ENCODE peak calls at places on chromosomes 12 and 14, in six cellular contexts. One of them, this sample, is unnamed.

GRCh38 chr12:65300679-65301349 is 22.3 kb downstream of the MSRB3 start:
- DNase-seq in adrenal gland: no peak
- DNase-seq in CD8-positive, alpha-beta memory T cell: no peak
- DNase-seq in CD8-positive, alpha-beta T cell: no peak
- DNase-seq in GM23248: peak; percentile 40
- DNase-seq in MM.1S: no peak
- DNase-seq in this sample: no peak

GRCh38 chr12:100995201-100995600 is 200.6 kb downstream of the ANO4 start:
- DNase-seq in MM.1S: no peak
- DNase-seq in CD8-positive, alpha-beta T cell: no peak
- DNase-seq in CD8-positive, alpha-beta memory T cell: no peak
- DNase-seq in adrenal gland: no peak
- DNase-seq in GM23248: peak; percentile 84
- DNase-seq in this sample: no peak

GRCh38 chr12:19008102-19008501 is 121.4 kb upstream of the PLEKHA5 start:
- DNase-seq in CD8-positive, alpha-beta memory T cell: no peak
- DNase-seq in CD8-positive, alpha-beta T cell: no peak
- DNase-seq in GM23248: no peak
- DNase-seq in adrenal gland: no peak
- DNase-seq in MM.1S: no peak
- DNase-seq in this sample: no peak

GRCh38 chr12:43973993-43974392 is 138.1 kb downstream of the TMEM117 start:
- DNase-seq in MM.1S: peak; percentile 35
- DNase-seq in CD8-positive, alpha-beta memory T cell: no peak
- DNase-seq in adrenal gland: no peak
- DNase-seq in CD8-positive, alpha-beta T cell: no peak
- DNase-seq in GM23248: no peak
- DNase-seq in this sample: no peak

GRCh38 chr12:2783936-2784600 is 10.7 kb upstream of the FKBP4 start:
- DNase-seq in MM.1S: peak; percentile 36
- DNase-seq in CD8-positive, alpha-beta memory T cell: peak; percentile 27
- DNase-seq in CD8-positive, alpha-beta T cell: peak; percentile 30
- DNase-seq in adrenal gland: peak; percentile 56
- DNase-seq in GM23248: peak; percentile 70
- DNase-seq in this sample: no peak

GRCh38 chr12:50992814-50993213 is 33.4 kb downstream of the SLC11A2 start:
- DNase-seq in CD8-positive, alpha-beta T cell: no peak
- DNase-seq in CD8-positive, alpha-beta memory T cell: no peak
- DNase-seq in GM23248: no peak
- DNase-seq in MM.1S: no peak
- DNase-seq in adrenal gland: peak; percentile 51
- DNase-seq in this sample: no peak

GRCh38 chr14:61285364-61285763 is 4.2 kb upstream of the TMEM30B start:
- DNase-seq in GM23248: peak; percentile 12
- DNase-seq in CD8-positive, alpha-beta memory T cell: no peak
- DNase-seq in adrenal gland: no peak
- DNase-seq in MM.1S: no peak
- DNase-seq in CD8-positive, alpha-beta T cell: no peak
- DNase-seq in this sample: no peak

GRCh38 chr12:15856097-15856982 is 25.8 kb upstream of the STRAP start:
- DNase-seq in adrenal gland: peak; percentile 69
- DNase-seq in GM23248: peak; percentile 74
- DNase-seq in CD8-positive, alpha-beta memory T cell: no peak
- DNase-seq in MM.1S: peak; percentile 62
- DNase-seq in CD8-positive, alpha-beta T cell: peak; percentile 15
- DNase-seq in this sample: peak; percentile 77

GRCh38 chr12:100877776-100878175 is 83.2 kb downstream of the ANO4 start:
- DNase-seq in MM.1S: no peak
- DNase-seq in CD8-positive, alpha-beta memory T cell: no peak
- DNase-seq in adrenal gland: no peak
- DNase-seq in GM23248: peak; percentile 30
- DNase-seq in CD8-positive, alpha-beta T cell: no peak
- DNase-seq in this sample: no peak

GRCh38 chr14:74144789-74145188 is 60.0 kb downstream of the LIN52 start:
- DNase-seq in MM.1S: no peak
- DNase-seq in CD8-positive, alpha-beta T cell: no peak
- DNase-seq in adrenal gland: no peak
- DNase-seq in CD8-positive, alpha-beta memory T cell: no peak
- DNase-seq in GM23248: no peak
- DNase-seq in this sample: no peak

GRCh38 chr14:94011795-94012194 is 14.3 kb upstream of the OTUB2 start:
- DNase-seq in GM23248: peak; percentile 59
- DNase-seq in MM.1S: peak; percentile 72
- DNase-seq in CD8-positive, alpha-beta memory T cell: no peak
- DNase-seq in CD8-positive, alpha-beta T cell: no peak
- DNase-seq in adrenal gland: no peak
- DNase-seq in this sample: no peak

GRCh38 chr14:51442513-51443175 is 202.6 kb downstream of the TMX1 start:
- DNase-seq in MM.1S: no peak
- DNase-seq in CD8-positive, alpha-beta T cell: no peak
- DNase-seq in GM23248: peak; percentile 97
- DNase-seq in adrenal gland: no peak
- DNase-seq in CD8-positive, alpha-beta memory T cell: no peak
- DNase-seq in this sample: no peak

GRCh38 chr14:85599939-85600338 is 70.0 kb downstream of the FLRT2 start:
- DNase-seq in CD8-positive, alpha-beta T cell: no peak
- DNase-seq in adrenal gland: no peak
- DNase-seq in GM23248: peak; percentile 64
- DNase-seq in CD8-positive, alpha-beta memory T cell: no peak
- DNase-seq in MM.1S: no peak
- DNase-seq in this sample: no peak

GRCh38 chr12:132899033-132899432 is 11.6 kb upstream of the CHFR start:
- DNase-seq in adrenal gland: no peak
- DNase-seq in CD8-positive, alpha-beta memory T cell: no peak
- DNase-seq in GM23248: peak; percentile 6
- DNase-seq in CD8-positive, alpha-beta T cell: no peak
- DNase-seq in MM.1S: no peak
- DNase-seq in this sample: peak; percentile 5

GRCh38 chr12:97229036-97229435 is 233.6 kb upstream of the RMST start:
- DNase-seq in adrenal gland: no peak
- DNase-seq in CD8-positive, alpha-beta T cell: no peak
- DNase-seq in CD8-positive, alpha-beta memory T cell: no peak
- DNase-seq in MM.1S: no peak
- DNase-seq in GM23248: no peak
- DNase-seq in this sample: no peak

DNA sequence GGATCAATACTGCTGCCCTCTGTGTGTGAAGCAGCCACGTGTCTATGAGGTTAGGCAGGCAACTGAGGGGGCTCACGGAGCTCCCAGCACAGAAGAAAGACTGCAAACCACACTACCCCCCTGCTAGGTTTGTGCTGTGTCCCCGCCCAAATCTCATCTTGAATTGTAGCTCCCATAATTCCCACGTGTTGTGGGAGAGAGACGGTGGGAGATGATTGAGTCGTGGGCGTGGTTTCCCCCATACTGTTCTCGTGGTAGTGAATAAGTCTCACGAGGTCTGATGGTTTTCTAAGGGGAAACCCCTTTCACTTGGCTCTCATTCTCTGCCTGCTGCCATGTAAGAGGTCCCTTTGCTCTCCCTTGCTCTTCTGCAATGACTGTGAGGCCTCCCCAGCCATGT is 68.6 kb downstream of the ACTN1 start:
- DNase-seq in CD8-positive, alpha-beta T cell: no peak
- DNase-seq in CD8-positive, alpha-beta memory T cell: no peak
- DNase-seq in GM23248: no peak
- DNase-seq in adrenal gland: no peak
- DNase-seq in MM.1S: no peak
- DNase-seq in this sample: no peak
- H3K27ac ChIP-seq in CD8-positive, alpha-beta T cell: no peak overlapping the region
- H3K27ac ChIP-seq in CD8-positive, alpha-beta memory T cell: no peak overlapping the region
- H3K27ac ChIP-seq in GM23248: peak overlapping the region; percentile 12
- H3K27ac ChIP-seq in adrenal gland: no peak overlapping the region
- H3K27ac ChIP-seq in MM.1S: no peak overlapping the region
- H3K27ac ChIP-seq in this sample: peak overlapping the region; percentile 52

GRCh38 chr14:59629384-59630158 is 53.0 kb upstream of the CCDC175 start:
- DNase-seq in adrenal gland: no peak
- DNase-seq in GM23248: no peak
- DNase-seq in CD8-positive, alpha-beta T cell: no peak
- DNase-seq in MM.1S: no peak
- DNase-seq in CD8-positive, alpha-beta memory T cell: no peak
- DNase-seq in this sample: no peak
- H3K4me3 ChIP-seq in adrenal gland: no peak overlapping the region
- H3K4me3 ChIP-seq in GM23248: no peak overlapping the region
- H3K4me3 ChIP-seq in CD8-positive, alpha-beta T cell: no peak overlapping the region
- H3K4me3 ChIP-seq in MM.1S: no peak overlapping the region
- H3K4me3 ChIP-seq in CD8-positive, alpha-beta memory T cell: no peak overlapping the region
- H3K4me3 ChIP-seq in this sample: peak overlapping the region; percentile 55

GRCh38 chr14:37985826-37986470 is 221.8 kb upstream of the SSTR1 start:
- DNase-seq in MM.1S: peak; percentile 45
- DNase-seq in GM23248: peak; percentile 61
- DNase-seq in adrenal gland: peak; percentile 54
- DNase-seq in CD8-positive, alpha-beta T cell: peak; percentile 34
- DNase-seq in CD8-positive, alpha-beta memory T cell: peak; percentile 20
- DNase-seq in this sample: no peak

GRCh38 chr14:37988472-37988871 is 219.2 kb upstream of the SSTR1 start:
- DNase-seq in CD8-positive, alpha-beta T cell: no peak
- DNase-seq in MM.1S: no peak
- DNase-seq in CD8-positive, alpha-beta memory T cell: no peak
- DNase-seq in adrenal gland: no peak
- DNase-seq in GM23248: peak; percentile 6
- DNase-seq in this sample: no peak

GRCh38 chr14:37994846-37995372 is 212.8 kb upstream of the SSTR1 start:
- DNase-seq in CD8-positive, alpha-beta T cell: no peak
- DNase-seq in MM.1S: no peak
- DNase-seq in adrenal gland: no peak
- DNase-seq in CD8-positive, alpha-beta memory T cell: no peak
- DNase-seq in GM23248: no peak
- DNase-seq in this sample: no peak

GRCh38 chr14:37992489-37992888 is 215.2 kb upstream of the SSTR1 start:
- DNase-seq in MM.1S: no peak
- DNase-seq in CD8-positive, alpha-beta T cell: no peak
- DNase-seq in adrenal gland: no peak
- DNase-seq in GM23248: no peak
- DNase-seq in CD8-positive, alpha-beta memory T cell: no peak
- DNase-seq in this sample: no peak

GRCh38 chr14:37991027-37991426 is 216.7 kb upstream of the SSTR1 start:
- DNase-seq in CD8-positive, alpha-beta memory T cell: no peak
- DNase-seq in GM23248: no peak
- DNase-seq in CD8-positive, alpha-beta T cell: no peak
- DNase-seq in adrenal gland: no peak
- DNase-seq in MM.1S: no peak
- DNase-seq in this sample: no peak
- H3K4me1 ChIP-seq in CD8-positive, alpha-beta memory T cell: peaks cover 2% of the 10 kb centered on the region
- H3K4me1 ChIP-seq in GM23248: no peaks in the 10 kb centered on the region
- H3K4me1 ChIP-seq in CD8-positive, alpha-beta T cell: peaks cover 2% of the 10 kb centered on the region
- H3K4me1 ChIP-seq in adrenal gland: no peaks in the 10 kb centered on the region
- H3K4me1 ChIP-seq in MM.1S: no peaks in the 10 kb centered on the region
- H3K4me1 ChIP-seq in this sample: no peaks in the 10 kb centered on the region

GRCh38 chr12:89211456-89211855 is 140.8 kb downstream of the DUSP6 start:
- DNase-seq in CD8-positive, alpha-beta memory T cell: no peak
- DNase-seq in MM.1S: no peak
- DNase-seq in CD8-positive, alpha-beta T cell: no peak
- DNase-seq in GM23248: peak; percentile 63
- DNase-seq in adrenal gland: no peak
- DNase-seq in this sample: no peak

GRCh38 chr12:89213747-89214146 is 138.6 kb downstream of the DUSP6 start:
- DNase-seq in GM23248: no peak
- DNase-seq in MM.1S: no peak
- DNase-seq in adrenal gland: no peak
- DNase-seq in CD8-positive, alpha-beta memory T cell: no peak
- DNase-seq in CD8-positive, alpha-beta T cell: no peak
- DNase-seq in this sample: no peak

GRCh38 chr12:89213139-89213538 is 139.2 kb downstream of the DUSP6 start:
- DNase-seq in CD8-positive, alpha-beta memory T cell: no peak
- DNase-seq in CD8-positive, alpha-beta T cell: no peak
- DNase-seq in MM.1S: no peak
- DNase-seq in GM23248: no peak
- DNase-seq in adrenal gland: no peak
- DNase-seq in this sample: no peak

GRCh38 chr12:89210277-89210676 is 142.0 kb downstream of the DUSP6 start:
- DNase-seq in CD8-positive, alpha-beta memory T cell: no peak
- DNase-seq in adrenal gland: no peak
- DNase-seq in MM.1S: no peak
- DNase-seq in GM23248: peak; percentile 22
- DNase-seq in CD8-positive, alpha-beta T cell: no peak
- DNase-seq in this sample: no peak

DNA sequence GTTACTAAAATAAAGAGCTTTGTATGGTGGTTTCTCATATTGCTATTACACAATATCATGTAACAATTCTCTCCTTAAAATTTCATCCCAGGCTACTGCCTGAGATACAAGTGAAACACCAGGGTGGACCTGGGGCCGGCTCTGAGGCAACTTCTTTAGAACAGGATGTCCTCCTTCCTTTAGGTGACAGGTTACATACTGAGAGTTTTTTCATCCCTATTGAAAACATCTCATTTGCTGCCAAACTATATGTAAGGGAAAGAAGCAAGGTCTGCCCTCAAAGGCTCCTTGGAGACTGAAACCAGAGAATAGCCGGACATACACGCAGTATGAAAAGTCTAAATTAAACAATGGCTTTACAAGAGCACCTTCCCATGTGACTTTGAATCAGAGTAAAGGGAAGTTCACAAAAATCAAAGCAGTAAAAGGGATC is 139.9 kb downstream of the DUSP6 start:
- DNase-seq in GM23248: no peak
- DNase-seq in CD8-positive, alpha-beta T cell: no peak
- DNase-seq in adrenal gland: peak; percentile 29
- DNase-seq in MM.1S: no peak
- DNase-seq in CD8-positive, alpha-beta memory T cell: no peak
- DNase-seq in this sample: no peak
- H3K27ac ChIP-seq in GM23248: no peak overlapping the region
- H3K27ac ChIP-seq in CD8-positive, alpha-beta T cell: no peak overlapping the region
- H3K27ac ChIP-seq in adrenal gland: no peak overlapping the region
- H3K27ac ChIP-seq in MM.1S: no peak overlapping the region
- H3K27ac ChIP-seq in CD8-positive, alpha-beta memory T cell: no peak overlapping the region
- H3K27ac ChIP-seq in this sample: no peak overlapping the region

GRCh38 chr12:107439101-107439738 is 246.4 kb upstream of the PWP1 start:
- DNase-seq in adrenal gland: no peak
- DNase-seq in MM.1S: no peak
- DNase-seq in GM23248: no peak
- DNase-seq in CD8-positive, alpha-beta memory T cell: no peak
- DNase-seq in CD8-positive, alpha-beta T cell: no peak
- DNase-seq in this sample: no peak

GRCh38 chr12:107440596-107440995 is 245.0 kb upstream of the PWP1 start:
- DNase-seq in CD8-positive, alpha-beta memory T cell: no peak
- DNase-seq in GM23248: no peak
- DNase-seq in adrenal gland: no peak
- DNase-seq in MM.1S: no peak
- DNase-seq in CD8-positive, alpha-beta T cell: no peak
- DNase-seq in this sample: no peak

GRCh38 chr12:107442593-107442992 is 243.0 kb upstream of the PWP1 start:
- DNase-seq in CD8-positive, alpha-beta T cell: no peak
- DNase-seq in adrenal gland: no peak
- DNase-seq in GM23248: peak; percentile 35
- DNase-seq in CD8-positive, alpha-beta memory T cell: no peak
- DNase-seq in MM.1S: no peak
- DNase-seq in this sample: no peak

GRCh38 chr12:107443320-107444090 is 242.1 kb upstream of the PWP1 start:
- DNase-seq in CD8-positive, alpha-beta memory T cell: no peak
- DNase-seq in adrenal gland: no peak
- DNase-seq in GM23248: no peak
- DNase-seq in MM.1S: no peak
- DNase-seq in CD8-positive, alpha-beta T cell: no peak
- DNase-seq in this sample: no peak

GRCh38 chr12:107441906-107442305 is 243.7 kb upstream of the PWP1 start:
- DNase-seq in GM23248: peak; percentile 62
- DNase-seq in CD8-positive, alpha-beta memory T cell: no peak
- DNase-seq in adrenal gland: no peak
- DNase-seq in CD8-positive, alpha-beta T cell: no peak
- DNase-seq in MM.1S: peak; percentile 42
- DNase-seq in this sample: no peak
- H3K4me3 ChIP-seq in GM23248: peak overlapping the region; percentile 61
- H3K4me3 ChIP-seq in CD8-positive, alpha-beta memory T cell: no peak overlapping the region
- H3K4me3 ChIP-seq in adrenal gland: no peak overlapping the region
- H3K4me3 ChIP-seq in CD8-positive, alpha-beta T cell: no peak overlapping the region
- H3K4me3 ChIP-seq in MM.1S: peak overlapping the region; percentile 26
- H3K4me3 ChIP-seq in this sample: peak overlapping the region; percentile 48

This sample was measured in ascending aorta.